ENCODE peak calls at places on chromosome 15, in seven cellular contexts. One of them, this sample, is unnamed.

GRCh38 chr15:41634072-41634628 is 26.1 kb upstream of the MGA start:
- DNase-seq in HuH-7.5: no peak
- DNase-seq in NCI-H2081: no peak
- DNase-seq in NCI-H774: no peak
- DNase-seq in activated CD4-positive, CD25-positive, alpha-beta regulatory T cell treated with anti-CD3 and anti-CD28 coated beads, Interleukin-2, amount 50 U/mL, for 16 hours: no peak
- DNase-seq in NCI-H345: no peak
- DNase-seq in mesothelial cell of epicardium: no peak
- DNase-seq in this sample: no peak

GRCh38 chr15:70060214-70061085 is 37.3 kb downstream of the TLE3 start:
- DNase-seq in NCI-H774: no peak
- DNase-seq in NCI-H2081: no peak
- DNase-seq in activated CD4-positive, CD25-positive, alpha-beta regulatory T cell treated with anti-CD3 and anti-CD28 coated beads, Interleukin-2, amount 50 U/mL, for 16 hours: no peak
- DNase-seq in mesothelial cell of epicardium: no peak
- DNase-seq in HuH-7.5: no peak
- DNase-seq in NCI-H345: no peak
- DNase-seq in this sample: no peak

GRCh38 chr15:88700716-88701115 is 61.9 kb downstream of the ISG20 start:
- DNase-seq in activated CD4-positive, CD25-positive, alpha-beta regulatory T cell treated with anti-CD3 and anti-CD28 coated beads, Interleukin-2, amount 50 U/mL, for 16 hours: no peak
- DNase-seq in mesothelial cell of epicardium: no peak
- DNase-seq in HuH-7.5: no peak
- DNase-seq in NCI-H2081: no peak
- DNase-seq in NCI-H345: no peak
- DNase-seq in NCI-H774: no peak
- DNase-seq in this sample: no peak

GRCh38 chr15:40906947-40907802 is 12.9 kb downstream of the VPS18 start:
- DNase-seq in NCI-H345: peak; percentile 68
- DNase-seq in mesothelial cell of epicardium: no peak
- DNase-seq in NCI-H774: peak; percentile 68
- DNase-seq in activated CD4-positive, CD25-positive, alpha-beta regulatory T cell treated with anti-CD3 and anti-CD28 coated beads, Interleukin-2, amount 50 U/mL, for 16 hours: no peak
- DNase-seq in NCI-H2081: peak; percentile 54
- DNase-seq in HuH-7.5: no peak
- DNase-seq in this sample: no peak

GRCh38 chr15:49863431-49864205 is 242.8 kb downstream of the DTWD1 start:
- DNase-seq in NCI-H345: no peak
- DNase-seq in mesothelial cell of epicardium: no peak
- DNase-seq in HuH-7.5: no peak
- DNase-seq in NCI-H2081: no peak
- DNase-seq in NCI-H774: no peak
- DNase-seq in activated CD4-positive, CD25-positive, alpha-beta regulatory T cell treated with anti-CD3 and anti-CD28 coated beads, Interleukin-2, amount 50 U/mL, for 16 hours: no peak
- DNase-seq in this sample: no peak

GRCh38 chr15:65761210-65761926 is 30.7 kb downstream of the DENND4A start:
- DNase-seq in mesothelial cell of epicardium: no peak
- DNase-seq in NCI-H2081: no peak
- DNase-seq in HuH-7.5: no peak
- DNase-seq in NCI-H774: no peak
- DNase-seq in activated CD4-positive, CD25-positive, alpha-beta regulatory T cell treated with anti-CD3 and anti-CD28 coated beads, Interleukin-2, amount 50 U/mL, for 16 hours: no peak
- DNase-seq in NCI-H345: no peak
- DNase-seq in this sample: no peak

GRCh38 chr15:63015618-63016017 is 26.9 kb upstream of the TPM1 start:
- DNase-seq in activated CD4-positive, CD25-positive, alpha-beta regulatory T cell treated with anti-CD3 and anti-CD28 coated beads, Interleukin-2, amount 50 U/mL, for 16 hours: no peak
- DNase-seq in mesothelial cell of epicardium: no peak
- DNase-seq in HuH-7.5: no peak
- DNase-seq in NCI-H2081: no peak
- DNase-seq in NCI-H345: no peak
- DNase-seq in NCI-H774: no peak
- DNase-seq in this sample: no peak

GRCh38 chr15:101198820-101199219 is 53.0 kb downstream of the CHSY1 start:
- DNase-seq in mesothelial cell of epicardium: no peak
- DNase-seq in activated CD4-positive, CD25-positive, alpha-beta regulatory T cell treated with anti-CD3 and anti-CD28 coated beads, Interleukin-2, amount 50 U/mL, for 16 hours: no peak
- DNase-seq in HuH-7.5: no peak
- DNase-seq in NCI-H2081: no peak
- DNase-seq in NCI-H774: no peak
- DNase-seq in NCI-H345: no peak
- DNase-seq in this sample: no peak

GRCh38 chr15:20348900-20349773 is 192.5 kb downstream of the GOLGA6L6 start:
- DNase-seq in NCI-H774: no peak
- DNase-seq in activated CD4-positive, CD25-positive, alpha-beta regulatory T cell treated with anti-CD3 and anti-CD28 coated beads, Interleukin-2, amount 50 U/mL, for 16 hours: no peak
- DNase-seq in NCI-H2081: no peak
- DNase-seq in NCI-H345: no peak
- DNase-seq in HuH-7.5: no peak
- DNase-seq in mesothelial cell of epicardium: peak; percentile 53
- DNase-seq in this sample: peak; percentile 87

GRCh38 chr15:81296673-81297072 is 27.3 kb downstream of the STARD5 start:
- DNase-seq in activated CD4-positive, CD25-positive, alpha-beta regulatory T cell treated with anti-CD3 and anti-CD28 coated beads, Interleukin-2, amount 50 U/mL, for 16 hours: peak; percentile 54
- DNase-seq in NCI-H2081: no peak
- DNase-seq in HuH-7.5: no peak
- DNase-seq in NCI-H774: no peak
- DNase-seq in NCI-H345: peak; percentile 15
- DNase-seq in mesothelial cell of epicardium: no peak
- DNase-seq in this sample: no peak

GRCh38 chr15:96264351-96264798 is 66.1 kb upstream of the NR2F2 start:
- DNase-seq in activated CD4-positive, CD25-positive, alpha-beta regulatory T cell treated with anti-CD3 and anti-CD28 coated beads, Interleukin-2, amount 50 U/mL, for 16 hours: no peak
- DNase-seq in NCI-H2081: no peak
- DNase-seq in HuH-7.5: no peak
- DNase-seq in NCI-H345: no peak
- DNase-seq in mesothelial cell of epicardium: no peak
- DNase-seq in NCI-H774: no peak
- DNase-seq in this sample: no peak

GRCh38 chr15:47500823-47501222 is 216.5 kb upstream of the SEMA6D start:
- DNase-seq in activated CD4-positive, CD25-positive, alpha-beta regulatory T cell treated with anti-CD3 and anti-CD28 coated beads, Interleukin-2, amount 50 U/mL, for 16 hours: no peak
- DNase-seq in mesothelial cell of epicardium: no peak
- DNase-seq in NCI-H345: no peak
- DNase-seq in NCI-H774: no peak
- DNase-seq in HuH-7.5: no peak
- DNase-seq in NCI-H2081: no peak
- DNase-seq in this sample: no peak

GRCh38 chr15:58951388-58952060 is 18.0 kb upstream of the SLTM start:
- DNase-seq in mesothelial cell of epicardium: no peak
- DNase-seq in activated CD4-positive, CD25-positive, alpha-beta regulatory T cell treated with anti-CD3 and anti-CD28 coated beads, Interleukin-2, amount 50 U/mL, for 16 hours: no peak
- DNase-seq in HuH-7.5: no peak
- DNase-seq in NCI-H774: no peak
- DNase-seq in NCI-H345: peak; percentile 1
- DNase-seq in NCI-H2081: peak; percentile 50
- DNase-seq in this sample: no peak

GRCh38 chr15:77702211-77702957 is 69.7 kb upstream of the LINGO1 start:
- DNase-seq in activated CD4-positive, CD25-positive, alpha-beta regulatory T cell treated with anti-CD3 and anti-CD28 coated beads, Interleukin-2, amount 50 U/mL, for 16 hours: no peak
- DNase-seq in HuH-7.5: peak; percentile 85
- DNase-seq in NCI-H345: no peak
- DNase-seq in mesothelial cell of epicardium: peak; percentile 55
- DNase-seq in NCI-H774: no peak
- DNase-seq in NCI-H2081: no peak
- DNase-seq in this sample: no peak

GRCh38 chr15:73885954-73886700 is 12.8 kb downstream of the TBC1D21 start:
- DNase-seq in HuH-7.5: no peak
- DNase-seq in NCI-H774: no peak
- DNase-seq in NCI-H345: no peak
- DNase-seq in mesothelial cell of epicardium: no peak
- DNase-seq in activated CD4-positive, CD25-positive, alpha-beta regulatory T cell treated with anti-CD3 and anti-CD28 coated beads, Interleukin-2, amount 50 U/mL, for 16 hours: no peak
- DNase-seq in NCI-H2081: no peak
- DNase-seq in this sample: no peak

GRCh38 chr15:85992224-85992623 is 87.4 kb upstream of the AGBL1 start:
- DNase-seq in activated CD4-positive, CD25-positive, alpha-beta regulatory T cell treated with anti-CD3 and anti-CD28 coated beads, Interleukin-2, amount 50 U/mL, for 16 hours: no peak
- DNase-seq in NCI-H774: no peak
- DNase-seq in NCI-H2081: no peak
- DNase-seq in mesothelial cell of epicardium: no peak
- DNase-seq in HuH-7.5: no peak
- DNase-seq in NCI-H345: no peak
- DNase-seq in this sample: no peak

GRCh38 chr15:95162967-95163531 is 931.7 kb downstream of the MCTP2 start:
- DNase-seq in NCI-H345: no peak
- DNase-seq in NCI-H774: no peak
- DNase-seq in mesothelial cell of epicardium: no peak
- DNase-seq in HuH-7.5: no peak
- DNase-seq in NCI-H2081: no peak
- DNase-seq in activated CD4-positive, CD25-positive, alpha-beta regulatory T cell treated with anti-CD3 and anti-CD28 coated beads, Interleukin-2, amount 50 U/mL, for 16 hours: no peak
- DNase-seq in this sample: no peak

GRCh38 chr15:75197062-75197630 is 4.5 kb upstream of the C15orf39 start:
- DNase-seq in HuH-7.5: no peak
- DNase-seq in activated CD4-positive, CD25-positive, alpha-beta regulatory T cell treated with anti-CD3 and anti-CD28 coated beads, Interleukin-2, amount 50 U/mL, for 16 hours: no peak
- DNase-seq in NCI-H2081: no peak
- DNase-seq in NCI-H345: no peak
- DNase-seq in mesothelial cell of epicardium: no peak
- DNase-seq in NCI-H774: no peak
- DNase-seq in this sample: no peak

GRCh38 chr15:63945005-63945788 is 101.1 kb downstream of the DAPK2 start:
- DNase-seq in NCI-H345: no peak
- DNase-seq in HuH-7.5: peak; percentile 53
- DNase-seq in NCI-H774: peak; percentile 37
- DNase-seq in mesothelial cell of epicardium: no peak
- DNase-seq in NCI-H2081: peak; percentile 35
- DNase-seq in activated CD4-positive, CD25-positive, alpha-beta regulatory T cell treated with anti-CD3 and anti-CD28 coated beads, Interleukin-2, amount 50 U/mL, for 16 hours: peak; percentile 32
- DNase-seq in this sample: no peak

GRCh38 chr15:100895721-100896120 is 16.1 kb downstream of the ALDH1A3 start:
- DNase-seq in HuH-7.5: no peak
- DNase-seq in NCI-H2081: no peak
- DNase-seq in NCI-H774: no peak
- DNase-seq in mesothelial cell of epicardium: no peak
- DNase-seq in activated CD4-positive, CD25-positive, alpha-beta regulatory T cell treated with anti-CD3 and anti-CD28 coated beads, Interleukin-2, amount 50 U/mL, for 16 hours: no peak
- DNase-seq in NCI-H345: no peak
- DNase-seq in this sample: no peak

GRCh38 chr15:74463634-74464033 is 2.7 kb upstream of the UBL7 start:
- DNase-seq in HuH-7.5: no peak
- DNase-seq in NCI-H2081: no peak
- DNase-seq in mesothelial cell of epicardium: no peak
- DNase-seq in NCI-H345: no peak
- DNase-seq in NCI-H774: no peak
- DNase-seq in activated CD4-positive, CD25-positive, alpha-beta regulatory T cell treated with anti-CD3 and anti-CD28 coated beads, Interleukin-2, amount 50 U/mL, for 16 hours: no peak
- DNase-seq in this sample: no peak

GRCh38 chr15:36156855-36157521 is 422.4 kb upstream of the CDIN1 start:
- DNase-seq in NCI-H345: no peak
- DNase-seq in activated CD4-positive, CD25-positive, alpha-beta regulatory T cell treated with anti-CD3 and anti-CD28 coated beads, Interleukin-2, amount 50 U/mL, for 16 hours: no peak
- DNase-seq in HuH-7.5: no peak
- DNase-seq in NCI-H774: no peak
- DNase-seq in NCI-H2081: no peak
- DNase-seq in mesothelial cell of epicardium: no peak
- DNase-seq in this sample: no peak

GRCh38 chr15:31473384-31474058 is 146.9 kb downstream of the KLF13 start:
- DNase-seq in activated CD4-positive, CD25-positive, alpha-beta regulatory T cell treated with anti-CD3 and anti-CD28 coated beads, Interleukin-2, amount 50 U/mL, for 16 hours: no peak
- DNase-seq in mesothelial cell of epicardium: no peak
- DNase-seq in NCI-H774: no peak
- DNase-seq in HuH-7.5: no peak
- DNase-seq in NCI-H2081: no peak
- DNase-seq in NCI-H345: no peak
- DNase-seq in this sample: no peak

GRCh38 chr15:57031605-57032004 is 113.2 kb downstream of the TCF12 start:
- DNase-seq in NCI-H2081: no peak
- DNase-seq in mesothelial cell of epicardium: no peak
- DNase-seq in activated CD4-positive, CD25-positive, alpha-beta regulatory T cell treated with anti-CD3 and anti-CD28 coated beads, Interleukin-2, amount 50 U/mL, for 16 hours: no peak
- DNase-seq in NCI-H774: no peak
- DNase-seq in NCI-H345: no peak
- DNase-seq in HuH-7.5: no peak
- DNase-seq in this sample: no peak

GRCh38 chr15:100109486-100110035 is 232.2 kb downstream of the ADAMTS17 start:
- DNase-seq in activated CD4-positive, CD25-positive, alpha-beta regulatory T cell treated with anti-CD3 and anti-CD28 coated beads, Interleukin-2, amount 50 U/mL, for 16 hours: no peak
- DNase-seq in NCI-H2081: no peak
- DNase-seq in HuH-7.5: no peak
- DNase-seq in NCI-H774: no peak
- DNase-seq in NCI-H345: no peak
- DNase-seq in mesothelial cell of epicardium: no peak
- DNase-seq in this sample: no peak

GRCh38 chr15:84817461-84818081 is 415 bp downstream of the ALPK3 start:
- DNase-seq in activated CD4-positive, CD25-positive, alpha-beta regulatory T cell treated with anti-CD3 and anti-CD28 coated beads, Interleukin-2, amount 50 U/mL, for 16 hours: no peak
- DNase-seq in NCI-H345: no peak
- DNase-seq in NCI-H774: no peak
- DNase-seq in mesothelial cell of epicardium: no peak
- DNase-seq in NCI-H2081: no peak
- DNase-seq in HuH-7.5: no peak
- DNase-seq in this sample: no peak

GRCh38 chr15:50065264-50065663 is 53.8 kb downstream of the ATP8B4 start:
- DNase-seq in NCI-H345: no peak
- DNase-seq in mesothelial cell of epicardium: no peak
- DNase-seq in NCI-H774: no peak
- DNase-seq in HuH-7.5: no peak
- DNase-seq in NCI-H2081: no peak
- DNase-seq in activated CD4-positive, CD25-positive, alpha-beta regulatory T cell treated with anti-CD3 and anti-CD28 coated beads, Interleukin-2, amount 50 U/mL, for 16 hours: no peak
- DNase-seq in this sample: no peak

GRCh38 chr15:96334017-96334704 is 3.7 kb downstream of the NR2F2 start:
- DNase-seq in HuH-7.5: peak; percentile 15
- DNase-seq in NCI-H345: no peak
- DNase-seq in NCI-H2081: no peak
- DNase-seq in NCI-H774: no peak
- DNase-seq in mesothelial cell of epicardium: no peak
- DNase-seq in activated CD4-positive, CD25-positive, alpha-beta regulatory T cell treated with anti-CD3 and anti-CD28 coated beads, Interleukin-2, amount 50 U/mL, for 16 hours: no peak
- DNase-seq in this sample: no peak

GRCh38 chr15:73273181-73274002 is 95.4 kb downstream of the HCN4 start:
- DNase-seq in NCI-H2081: peak; percentile 39
- DNase-seq in mesothelial cell of epicardium: no peak
- DNase-seq in NCI-H345: peak; percentile 26
- DNase-seq in HuH-7.5: peak; percentile 55
- DNase-seq in NCI-H774: peak; percentile 33
- DNase-seq in activated CD4-positive, CD25-positive, alpha-beta regulatory T cell treated with anti-CD3 and anti-CD28 coated beads, Interleukin-2, amount 50 U/mL, for 16 hours: no peak
- DNase-seq in this sample: no peak

GRCh38 chr15:100693451-100693850 is 91.1 kb downstream of the ASB7 start:
- DNase-seq in NCI-H774: no peak
- DNase-seq in HuH-7.5: no peak
- DNase-seq in mesothelial cell of epicardium: no peak
- DNase-seq in activated CD4-positive, CD25-positive, alpha-beta regulatory T cell treated with anti-CD3 and anti-CD28 coated beads, Interleukin-2, amount 50 U/mL, for 16 hours: no peak
- DNase-seq in NCI-H345: no peak
- DNase-seq in NCI-H2081: no peak
- DNase-seq in this sample: no peak

GRCh38 chr15:101045835-101046691 is 126.9 kb downstream of the LRRK1 start:
- DNase-seq in HuH-7.5: no peak
- DNase-seq in NCI-H774: no peak
- DNase-seq in mesothelial cell of epicardium: peak; percentile 9
- DNase-seq in NCI-H2081: no peak
- DNase-seq in activated CD4-positive, CD25-positive, alpha-beta regulatory T cell treated with anti-CD3 and anti-CD28 coated beads, Interleukin-2, amount 50 U/mL, for 16 hours: no peak
- DNase-seq in NCI-H345: no peak
- DNase-seq in this sample: peak; percentile 55

This sample was measured in type B pancreatic cell.